ENCODE peak calls at places on chromosomes 6 and 20, in ten cellular contexts. Z is AG04449, K is astrocyte, X is BJ, S is pancreas, D is IMR-90, G is right atrium auricular region, U is HFF-Myc, C is body of pancreas, V is spleen. Y is an unnamed sample.

GRCh38 chr6:155755452-155755851 is 299.8 kb upstream of the NOX3 start:
- DNase-seq in Z (no peak), K (no peak), X (no peak), S (no peak), D (peak; percentile 22), G (no peak), U (no peak), C (no peak), V (no peak), Y (no peak)

GRCh38 chr6:328184-328670 is 35.9 kb downstream of the DUSP22 start:
- DNase-seq in Z (peak; percentile 86), K (peak; percentile 88), X (peak; percentile 61), S (no peak), D (peak; percentile 92), G (peak; percentile 87), U (peak; percentile 21), C (no peak), V (no peak), Y (no peak)

GRCh38 chr6:139801571-139802321 is 427.3 kb upstream of the CITED2 start:
- DNase-seq in Z (no peak), K (peak; percentile 14), X (no peak), S (no peak), D (peak; percentile 49), G (no peak), U (no peak), C (no peak), V (no peak), Y (no peak)

GRCh38 chr6:24504642-24505586 is 10.1 kb downstream of the ALDH5A1 start:
- DNase-seq in Z (no peak), K (peak; percentile 8), X (no peak), S (no peak), D (no peak), G (peak; percentile 32), U (no peak), C (no peak), V (no peak), Y (peak; percentile 80)

GRCh38 chr20:48766205-48766604 is 61.6 kb downstream of the PREX1 start:
- DNase-seq in Z (no peak), K (no peak), X (no peak), S (no peak), D (no peak), G (no peak), U (no peak), C (no peak), V (no peak), Y (no peak)

GRCh38 chr20:22370137-22370536 is 214.2 kb downstream of the FOXA2 start:
- DNase-seq in Z (no peak), K (no peak), X (no peak), S (no peak), D (no peak), G (no peak), U (no peak), C (no peak), V (no peak), Y (no peak)

GRCh38 chr6:148203970-148204369 is 138.7 kb upstream of the SASH1 start:
- DNase-seq in Z (peak; percentile 77), K (peak; percentile 99), X (no peak), S (no peak), D (peak; percentile 90), G (no peak), U (no peak), C (no peak), V (no peak), Y (no peak)

GRCh38 chr6:15077964-15078363 is 167.9 kb upstream of the JARID2 start:
- DNase-seq in Z (no peak), K (no peak), X (no peak), S (no peak), D (no peak), G (no peak), U (no peak), C (no peak), V (no peak), Y (no peak)

GRCh38 chr20:57678340-57678739 is 31.5 kb downstream of the PMEPA1 start:
- DNase-seq in Z (no peak), K (no peak), X (no peak), S (no peak), D (no peak), G (no peak), U (no peak), C (no peak), V (no peak), Y (no peak)

GRCh38 chr6:83097204-83097603 is 29.7 kb downstream of the DOP1A start:
- DNase-seq in Z (no peak), K (peak; percentile 58), X (no peak), S (no peak), D (no peak), G (no peak), U (no peak), C (no peak), V (no peak), Y (no peak)

DNA sequence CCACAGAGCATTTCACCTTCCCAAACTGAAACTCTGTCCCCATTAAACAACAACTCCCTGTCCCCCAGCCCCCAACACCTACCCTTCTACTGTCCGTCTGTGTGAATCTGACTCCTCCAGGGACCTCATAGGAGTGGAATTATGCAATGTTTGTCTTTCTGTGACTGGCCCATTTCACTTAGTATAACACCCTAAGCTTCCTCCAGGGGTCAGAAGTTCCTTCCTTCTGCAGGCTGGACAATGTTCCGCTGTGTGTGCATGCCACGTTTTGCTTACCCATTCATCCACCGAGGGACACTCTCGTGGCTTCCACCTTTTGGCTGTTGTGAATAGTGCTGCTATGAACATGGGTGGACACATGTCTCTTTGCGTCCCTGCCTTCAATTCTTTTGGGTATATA is 37.6 kb upstream of the MPC1 start:
- DNase-seq in Z (no peak), K (peak; percentile 9), X (no peak), S (no peak), D (peak; percentile 21), G (no peak), U (no peak), C (no peak), V (no peak), Y (no peak)
- TF ChIP-seq CTCF in Z (peak; percentile 9), K (no peak), X (no peak), S (no peak), D (no peak), G (no peak), U (peak; percentile 6), C (no peak), V (no peak), Y (no peak)

GRCh38 chr6:164121527-164121926 is 707.0 kb downstream of the QKI start:
- DNase-seq in Z (no peak), K (no peak), X (no peak), S (no peak), D (no peak), G (no peak), U (no peak), C (no peak), V (no peak), Y (no peak)

GRCh38 chr6:164122109-164122508 is 707.6 kb downstream of the QKI start:
- DNase-seq in Z (no peak), K (no peak), X (no peak), S (no peak), D (no peak), G (no peak), U (no peak), C (no peak), V (peak; percentile 44), Y (no peak)

GRCh38 chr6:164129218-164129617 is 714.7 kb downstream of the QKI start:
- DNase-seq in Z (no peak), K (no peak), X (no peak), S (no peak), D (no peak), G (no peak), U (no peak), C (no peak), V (no peak), Y (no peak)

GRCh38 chr6:164124473-164124872 is 710.0 kb downstream of the QKI start:
- DNase-seq in Z (no peak), K (no peak), X (no peak), S (no peak), D (no peak), G (no peak), U (no peak), C (no peak), V (peak; percentile 49), Y (no peak)

DNA sequence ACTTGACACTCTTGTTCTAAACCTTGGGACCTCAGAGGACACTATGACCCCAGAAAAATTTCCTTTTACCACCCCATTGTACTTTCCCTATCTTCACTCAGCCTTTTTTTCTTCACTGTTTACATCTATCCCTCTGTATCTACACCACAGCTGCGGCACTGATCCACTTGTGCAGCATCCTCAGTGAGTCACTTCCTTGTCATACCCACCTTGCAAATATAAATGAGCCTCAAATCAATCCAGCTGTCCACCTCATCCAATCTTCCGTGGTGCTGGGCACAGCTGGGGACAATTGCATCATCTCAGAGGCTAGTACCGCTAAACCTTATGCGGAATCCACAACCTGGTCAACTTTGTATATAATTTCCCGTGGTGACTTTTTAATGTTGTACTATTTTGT is 710.5 kb downstream of the QKI start:
- DNase-seq in Z (no peak), K (no peak), X (no peak), S (no peak), D (no peak), G (no peak), U (no peak), C (no peak), V (no peak), Y (no peak)
- H3K4me3 ChIP-seq in Z (no peak overlapping the region), K (no peak overlapping the region), X (no peak overlapping the region), S (no peak overlapping the region), D (no peak overlapping the region), G (no peak overlapping the region), U (no peak overlapping the region), C (no peak overlapping the region), V (no peak overlapping the region), Y (no peak overlapping the region)

DNA sequence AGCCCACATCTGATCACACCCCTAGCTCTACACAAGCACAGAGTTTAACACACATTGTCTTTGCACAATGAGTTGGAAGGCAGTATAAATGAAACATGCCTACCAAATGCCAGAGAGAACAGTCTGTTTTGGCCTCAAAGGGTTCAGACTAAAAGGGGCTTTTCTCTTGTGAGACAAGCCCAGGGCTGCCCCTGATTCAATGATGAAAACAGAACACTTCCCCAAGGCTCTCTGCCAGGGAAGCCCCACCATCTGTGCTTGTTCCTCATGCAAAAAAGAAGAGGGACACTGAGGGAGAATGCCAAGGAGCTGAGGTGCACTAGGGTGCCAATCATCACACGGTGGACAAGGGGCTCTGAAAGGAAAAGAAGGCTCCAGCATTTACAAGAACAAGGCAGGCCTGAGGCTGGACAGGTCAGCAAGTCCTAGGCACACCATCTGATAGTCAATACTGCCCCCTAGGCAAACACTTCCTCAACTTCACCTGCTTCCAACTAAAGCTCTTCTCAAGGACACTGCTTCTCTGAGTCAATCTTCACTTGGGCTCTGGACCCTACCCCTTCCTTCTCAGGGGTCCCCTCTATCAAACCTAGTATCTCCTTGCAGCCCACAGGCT is 37.5 kb upstream of the SLC4A11 start:
- DNase-seq in Z (no peak), K (no peak), X (no peak), S (no peak), D (peak; percentile 22), G (no peak), U (peak; percentile 9), C (no peak), V (no peak), Y (no peak)
- TF ChIP-seq CTCF in Z (no peak), K (peak; percentile 10), X (no peak), S (no peak), D (peak; percentile 30), G (no peak), U (peak; percentile 35), C (no peak), V (no peak), Y (no peak)

DNA sequence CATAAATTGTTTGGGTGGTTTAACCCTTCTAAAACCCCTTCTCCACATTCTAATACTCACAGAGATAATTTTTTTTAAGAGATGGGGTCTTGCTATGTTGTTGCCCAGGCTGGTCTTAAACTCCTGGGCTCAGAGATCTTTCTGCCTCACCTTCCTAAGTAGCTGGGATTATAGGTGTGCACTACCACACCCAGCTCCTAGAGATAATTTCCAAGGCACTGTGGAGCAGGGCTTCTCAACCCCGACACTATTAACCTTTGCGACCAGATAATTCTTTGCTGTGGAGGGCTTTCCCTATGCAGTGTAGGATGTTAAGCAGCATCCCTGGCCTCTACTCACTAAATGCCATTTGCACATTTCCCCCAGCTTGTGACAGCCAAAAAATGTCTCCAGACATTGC is 8.8 kb upstream of the RREB1 start:
- DNase-seq in Z (no peak), K (no peak), X (no peak), S (no peak), D (no peak), G (no peak), U (no peak), C (no peak), V (no peak), Y (no peak)
- H3K4me3 ChIP-seq in Z (no peak overlapping the region), K (no peak overlapping the region), X (no peak overlapping the region), S (no peak overlapping the region), D (no peak overlapping the region), G (no peak overlapping the region), U (no peak overlapping the region), C (no peak overlapping the region), V (no peak overlapping the region), Y (no peak overlapping the region)

Y was measured in lung.